ENCODE peak calls at places on chromosomes 5 and 9, in seven cellular contexts. C is activated CD8-positive, alpha-beta T cell treated with anti-CD3 and anti-CD28 coated beads for 36 hours; P is lung; S is Right ventricle myocardium inferior; D is aorta; H is SK-N-SH treated with all-trans-retinoic acid at 6 μM for 48 hours; B is IMR-90. Q is an unnamed sample.

GRCh38 chr5:177425801-177426565 is 493 bp upstream of the GRK6 start:
- ATAC-seq in C (peak; percentile 79), P (peak; percentile 94), S (peak; percentile 98), D (peak; percentile 98), H (peak; percentile 95), B (peak; percentile 94), Q (peak; percentile 93)

GRCh38 chr5:137226081-137226480 is 273.0 kb downstream of the SPOCK1 start:
- ATAC-seq in C (no peak), P (no peak), S (no peak), D (no peak), H (no peak), B (no peak), Q (no peak)

GRCh38 chr9:113695901-113696300 is 180.2 kb upstream of the ZNF618 start:
- ATAC-seq in C (peak; percentile 53), P (no peak), S (no peak), D (no peak), H (no peak), B (no peak), Q (peak; percentile 67)

GRCh38 chr9:78004478-78005229 is 27.0 kb downstream of the GNAQ start:
- ATAC-seq in C (no peak), P (no peak), S (no peak), D (no peak), H (peak; percentile 37), B (no peak), Q (no peak)

GRCh38 chr5:130323804-130324454 is 419.7 kb downstream of the CHSY3 start:
- ATAC-seq in C (no peak), P (peak; percentile 41), S (no peak), D (no peak), H (no peak), B (no peak), Q (no peak)

GRCh38 chr9:81833563-81834345 is 94.5 kb upstream of the SPATA31D4 start:
- ATAC-seq in C (no peak), P (no peak), S (no peak), D (peak; percentile 26), H (no peak), B (peak; percentile 60), Q (no peak)

GRCh38 chr9:84121991-84122523 is 141.5 kb downstream of the RMI1 start:
- ATAC-seq in C (no peak), P (no peak), S (peak; percentile 82), D (no peak), H (peak; percentile 68), B (peak; percentile 73), Q (no peak)

GRCh38 chr9:14292181-14292773 is 21.7 kb downstream of the NFIB start:
- ATAC-seq in C (no peak), P (no peak), S (no peak), D (no peak), H (no peak), B (no peak), Q (no peak)

GRCh38 chr9:110427497-110428104 is 89.9 kb upstream of the TXNDC8 start:
- ATAC-seq in C (no peak), P (no peak), S (no peak), D (no peak), H (peak; percentile 75), B (peak; percentile 12), Q (peak; percentile 43)

GRCh38 chr9:69323886-69324285 is 1.1 kb upstream of the ENTREP1 start:
- ATAC-seq in C (no peak), P (no peak), S (no peak), D (no peak), H (no peak), B (no peak), Q (no peak)

GRCh38 chr5:91339053-91339710 is 43.9 kb downstream of the ARRDC3 start:
- ATAC-seq in C (no peak), P (no peak), S (no peak), D (no peak), H (peak; percentile 75), B (no peak), Q (no peak)

GRCh38 chr5:124056326-124057160 is 544.6 kb downstream of the CSNK1G3 start:
- ATAC-seq in C (no peak), P (peak; percentile 13), S (no peak), D (no peak), H (peak; percentile 18), B (no peak), Q (no peak)

GRCh38 chr5:59086024-59086423 is 503.1 kb downstream of the RAB3C start:
- ATAC-seq in C (no peak), P (no peak), S (no peak), D (no peak), H (no peak), B (no peak), Q (no peak)

GRCh38 chr5:83222906-83223305 is 145.6 kb downstream of the XRCC4 start:
- ATAC-seq in C (no peak), P (no peak), S (no peak), D (no peak), H (no peak), B (no peak), Q (no peak)

GRCh38 chr5:56447656-56448055 is 214.5 kb upstream of the ANKRD55 start:
- ATAC-seq in C (no peak), P (no peak), S (no peak), D (no peak), H (no peak), B (no peak), Q (no peak)

GRCh38 chr5:75234251-75234650 is 2.4 kb downstream of the ANKRD31 start:
- ATAC-seq in C (no peak), P (no peak), S (no peak), D (no peak), H (no peak), B (no peak), Q (peak; percentile 54)

GRCh38 chr5:56535347-56535746 is 280.0 kb upstream of the MAP3K1 start:
- ATAC-seq in C (no peak), P (no peak), S (no peak), D (no peak), H (no peak), B (no peak), Q (no peak)

GRCh38 chr5:124963236-124963929 is 216.9 kb upstream of the ZNF608 start:
- ATAC-seq in C (no peak), P (no peak), S (no peak), D (no peak), H (no peak), B (peak; percentile 96), Q (no peak)

GRCh38 chr5:151130235-151130921 is 27.2 kb downstream of the ANXA6 start:
- ATAC-seq in C (no peak), P (no peak), S (no peak), D (no peak), H (no peak), B (no peak), Q (no peak)